ENCODE peak calls at places on chromosomes 11 and 22, in five cellular contexts. X is uterus, P is HEK293T, M is choroid plexus epithelial cell, F is GM04503. T is an unnamed sample.

GRCh38 chr11:116471608-116472007 is 301.2 kb downstream of the BUD13 start:
- DNase-seq in X (no peak), P (no peak), M (peak), F (no peak), T (no peak)

GRCh38 chr11:110472858-110473257 is 43.1 kb downstream of the FDX1 start:
- DNase-seq in X (no peak), P (no peak), M (peak), F (no peak), T (no peak)

GRCh38 chr11:16945671-16946469 is 68.3 kb downstream of the PLEKHA7 start:
- DNase-seq in X (no peak), P (peak), M (peak), F (no peak), T (no peak)

GRCh38 chr11:2534131-2534956 is 89.5 kb downstream of the KCNQ1 start:
- DNase-seq in X (no peak), P (no peak), M (peak), F (no peak), T (peak)

GRCh38 chr11:44097821-44098220 is 2.3 kb downstream of the EXT2 start:
- DNase-seq in X (no peak), P (no peak), M (no peak), F (no peak), T (no peak)

GRCh38 chr11:135027461-135027860 is 615.4 kb upstream of the B3GAT1 start:
- DNase-seq in X (no peak), P (peak), M (peak), F (no peak), T (no peak)

GRCh38 chr11:75279273-75279672 is 38.7 kb downstream of the TPBGL start:
- DNase-seq in X (no peak), P (no peak), M (peak), F (no peak), T (peak)

GRCh38 chr22:46770726-46771125 is 8.3 kb downstream of the TBC1D22A start:
- DNase-seq in X (no peak), P (no peak), M (no peak), F (no peak), T (no peak)

GRCh38 chr11:76159303-76159937 is 46.9 kb downstream of the WNT11 start:
- DNase-seq in X (no peak), P (no peak), M (no peak), F (no peak), T (peak)

GRCh38 chr11:45715398-45715797 is 50.0 kb upstream of the CHST1 start:
- DNase-seq in X (no peak), P (no peak), M (peak), F (no peak), T (no peak)

GRCh38 chr22:37739000-37739399 is 42.2 kb downstream of the TRIOBP start:
- DNase-seq in X (peak), P (no peak), M (peak), F (no peak), T (peak)

GRCh38 chr11:59891781-59892181 is 13.2 kb downstream of the OOSP3 start:
- DNase-seq in X (no peak), P (no peak), M (peak), F (no peak), T (peak)

GRCh38 chr22:48821346-48822186 is 1006.1 kb downstream of the BRD1 start:
- DNase-seq in X (no peak), P (no peak), M (no peak), F (no peak), T (no peak)

GRCh38 chr11:117833401-117833891 is 8.9 kb upstream of the FXYD2 start:
- DNase-seq in X (peak), P (no peak), M (no peak), F (no peak), T (peak)

GRCh38 chr22:33401291-33401690 is 343.1 kb upstream of the SYN3 start:
- DNase-seq in X (no peak), P (no peak), M (peak), F (peak), T (no peak)

GRCh38 chr11:76667271-76667818 is 3.2 kb downstream of the LRRC32 start:
- DNase-seq in X (no peak), P (no peak), M (no peak), F (no peak), T (no peak)

GRCh38 chr11:66419825-66420224 is 1.0 kb upstream of the NPAS4 start:
- DNase-seq in X (peak), P (no peak), M (no peak), F (no peak), T (no peak)